ENCODE peak calls at places on chromosome 3, in ten cellular contexts. One of them, this sample, is unnamed.

GRCh38 chr3:134605506-134605905 is 45.3 kb downstream of the KY start:
- DNase-seq in NCI-H2029: no peak
- DNase-seq in effector CD8-positive, alpha-beta T cell: no peak
- DNase-seq in HuH-7: no peak
- DNase-seq in astrocyte of the spinal cord: no peak
- DNase-seq in AG09309: no peak
- DNase-seq in stimulated activated CD8-positive, alpha-beta memory T cell treated with anti-CD3 and anti-CD28 coated beads, Interleukin-4, amount 100 ng/mL, for 48 hours: no peak
- DNase-seq in NCI-H1105: no peak
- DNase-seq in psoas muscle: no peak
- DNase-seq in iPS-NIHi11: no peak
- DNase-seq in this sample: no peak

GRCh38 chr3:46186856-46187700 is 21.0 kb downstream of the CCR1 start:
- DNase-seq in NCI-H2029: no peak
- DNase-seq in effector CD8-positive, alpha-beta T cell: no peak
- DNase-seq in HuH-7: no peak
- DNase-seq in astrocyte of the spinal cord: no peak
- DNase-seq in AG09309: no peak
- DNase-seq in stimulated activated CD8-positive, alpha-beta memory T cell treated with anti-CD3 and anti-CD28 coated beads, Interleukin-4, amount 100 ng/mL, for 48 hours: no peak
- DNase-seq in NCI-H1105: no peak
- DNase-seq in psoas muscle: no peak
- DNase-seq in iPS-NIHi11: no peak
- DNase-seq in this sample: no peak

GRCh38 chr3:187066228-187066995 is 72.9 kb downstream of the RPL39L start:
- DNase-seq in NCI-H2029: peak
- DNase-seq in effector CD8-positive, alpha-beta T cell: peak
- DNase-seq in HuH-7: peak
- DNase-seq in astrocyte of the spinal cord: peak
- DNase-seq in AG09309: no peak
- DNase-seq in stimulated activated CD8-positive, alpha-beta memory T cell treated with anti-CD3 and anti-CD28 coated beads, Interleukin-4, amount 100 ng/mL, for 48 hours: no peak
- DNase-seq in NCI-H1105: no peak
- DNase-seq in psoas muscle: no peak
- DNase-seq in iPS-NIHi11: peak
- DNase-seq in this sample: peak

GRCh38 chr3:106067711-106068110 is 198.9 kb upstream of the CBLB start:
- DNase-seq in NCI-H2029: no peak
- DNase-seq in effector CD8-positive, alpha-beta T cell: no peak
- DNase-seq in HuH-7: no peak
- DNase-seq in astrocyte of the spinal cord: no peak
- DNase-seq in AG09309: no peak
- DNase-seq in stimulated activated CD8-positive, alpha-beta memory T cell treated with anti-CD3 and anti-CD28 coated beads, Interleukin-4, amount 100 ng/mL, for 48 hours: no peak
- DNase-seq in NCI-H1105: no peak
- DNase-seq in psoas muscle: no peak
- DNase-seq in iPS-NIHi11: no peak
- DNase-seq in this sample: no peak

GRCh38 chr3:16173696-16174355 is 654 bp upstream of the GALNT15 start:
- DNase-seq in NCI-H2029: no peak
- DNase-seq in effector CD8-positive, alpha-beta T cell: no peak
- DNase-seq in HuH-7: no peak
- DNase-seq in astrocyte of the spinal cord: no peak
- DNase-seq in AG09309: peak
- DNase-seq in stimulated activated CD8-positive, alpha-beta memory T cell treated with anti-CD3 and anti-CD28 coated beads, Interleukin-4, amount 100 ng/mL, for 48 hours: no peak
- DNase-seq in NCI-H1105: no peak
- DNase-seq in psoas muscle: no peak
- DNase-seq in iPS-NIHi11: no peak
- DNase-seq in this sample: no peak

GRCh38 chr3:13491206-13491974 is 11.3 kb downstream of the HDAC11 start:
- DNase-seq in NCI-H2029: no peak
- DNase-seq in effector CD8-positive, alpha-beta T cell: no peak
- DNase-seq in HuH-7: no peak
- DNase-seq in astrocyte of the spinal cord: no peak
- DNase-seq in AG09309: no peak
- DNase-seq in stimulated activated CD8-positive, alpha-beta memory T cell treated with anti-CD3 and anti-CD28 coated beads, Interleukin-4, amount 100 ng/mL, for 48 hours: no peak
- DNase-seq in NCI-H1105: no peak
- DNase-seq in psoas muscle: peak
- DNase-seq in iPS-NIHi11: no peak
- DNase-seq in this sample: no peak

GRCh38 chr3:32004111-32004790 is 22.7 kb downstream of the ZNF860 start:
- DNase-seq in NCI-H2029: no peak
- DNase-seq in effector CD8-positive, alpha-beta T cell: no peak
- DNase-seq in HuH-7: peak
- DNase-seq in astrocyte of the spinal cord: no peak
- DNase-seq in AG09309: no peak
- DNase-seq in stimulated activated CD8-positive, alpha-beta memory T cell treated with anti-CD3 and anti-CD28 coated beads, Interleukin-4, amount 100 ng/mL, for 48 hours: no peak
- DNase-seq in NCI-H1105: no peak
- DNase-seq in psoas muscle: no peak
- DNase-seq in iPS-NIHi11: peak
- DNase-seq in this sample: no peak

GRCh38 chr3:127411083-127411727 is 123.4 kb upstream of the PRR20G start:
- DNase-seq in NCI-H2029: no peak
- DNase-seq in effector CD8-positive, alpha-beta T cell: no peak
- DNase-seq in HuH-7: no peak
- DNase-seq in astrocyte of the spinal cord: no peak
- DNase-seq in AG09309: no peak
- DNase-seq in stimulated activated CD8-positive, alpha-beta memory T cell treated with anti-CD3 and anti-CD28 coated beads, Interleukin-4, amount 100 ng/mL, for 48 hours: no peak
- DNase-seq in NCI-H1105: no peak
- DNase-seq in psoas muscle: peak
- DNase-seq in iPS-NIHi11: peak
- DNase-seq in this sample: no peak

GRCh38 chr3:66075281-66075680 is 36.6 kb upstream of the MAGI1 start:
- DNase-seq in NCI-H2029: peak
- DNase-seq in effector CD8-positive, alpha-beta T cell: no peak
- DNase-seq in HuH-7: no peak
- DNase-seq in astrocyte of the spinal cord: peak
- DNase-seq in AG09309: peak
- DNase-seq in stimulated activated CD8-positive, alpha-beta memory T cell treated with anti-CD3 and anti-CD28 coated beads, Interleukin-4, amount 100 ng/mL, for 48 hours: no peak
- DNase-seq in NCI-H1105: no peak
- DNase-seq in psoas muscle: no peak
- DNase-seq in iPS-NIHi11: no peak
- DNase-seq in this sample: no peak

GRCh38 chr3:11915621-11916417 is 69.1 kb upstream of the TAMM41 start:
- DNase-seq in NCI-H2029: peak
- DNase-seq in effector CD8-positive, alpha-beta T cell: no peak
- DNase-seq in HuH-7: no peak
- DNase-seq in astrocyte of the spinal cord: no peak
- DNase-seq in AG09309: no peak
- DNase-seq in stimulated activated CD8-positive, alpha-beta memory T cell treated with anti-CD3 and anti-CD28 coated beads, Interleukin-4, amount 100 ng/mL, for 48 hours: peak
- DNase-seq in NCI-H1105: no peak
- DNase-seq in psoas muscle: no peak
- DNase-seq in iPS-NIHi11: no peak
- DNase-seq in this sample: no peak

GRCh38 chr3:30502742-30503073 is 103.7 kb upstream of the TGFBR2 start:
- DNase-seq in NCI-H2029: no peak
- DNase-seq in effector CD8-positive, alpha-beta T cell: no peak
- DNase-seq in HuH-7: no peak
- DNase-seq in astrocyte of the spinal cord: peak
- DNase-seq in AG09309: no peak
- DNase-seq in stimulated activated CD8-positive, alpha-beta memory T cell treated with anti-CD3 and anti-CD28 coated beads, Interleukin-4, amount 100 ng/mL, for 48 hours: no peak
- DNase-seq in NCI-H1105: no peak
- DNase-seq in psoas muscle: no peak
- DNase-seq in iPS-NIHi11: no peak
- DNase-seq in this sample: no peak

GRCh38 chr3:169923189-169923588 is 11.8 kb downstream of the SAMD7 start:
- DNase-seq in NCI-H2029: peak
- DNase-seq in effector CD8-positive, alpha-beta T cell: no peak
- DNase-seq in HuH-7: no peak
- DNase-seq in astrocyte of the spinal cord: no peak
- DNase-seq in AG09309: no peak
- DNase-seq in stimulated activated CD8-positive, alpha-beta memory T cell treated with anti-CD3 and anti-CD28 coated beads, Interleukin-4, amount 100 ng/mL, for 48 hours: no peak
- DNase-seq in NCI-H1105: peak
- DNase-seq in psoas muscle: peak
- DNase-seq in iPS-NIHi11: no peak
- DNase-seq in this sample: peak

GRCh38 chr3:136733317-136733833 is 18.8 kb downstream of the STAG1 start:
- DNase-seq in NCI-H2029: no peak
- DNase-seq in effector CD8-positive, alpha-beta T cell: no peak
- DNase-seq in HuH-7: no peak
- DNase-seq in astrocyte of the spinal cord: no peak
- DNase-seq in AG09309: no peak
- DNase-seq in stimulated activated CD8-positive, alpha-beta memory T cell treated with anti-CD3 and anti-CD28 coated beads, Interleukin-4, amount 100 ng/mL, for 48 hours: no peak
- DNase-seq in NCI-H1105: no peak
- DNase-seq in psoas muscle: no peak
- DNase-seq in iPS-NIHi11: no peak
- DNase-seq in this sample: no peak

GRCh38 chr3:60912876-60913275 is 338.4 kb downstream of the FHIT start:
- DNase-seq in NCI-H2029: no peak
- DNase-seq in effector CD8-positive, alpha-beta T cell: no peak
- DNase-seq in HuH-7: no peak
- DNase-seq in astrocyte of the spinal cord: no peak
- DNase-seq in AG09309: no peak
- DNase-seq in stimulated activated CD8-positive, alpha-beta memory T cell treated with anti-CD3 and anti-CD28 coated beads, Interleukin-4, amount 100 ng/mL, for 48 hours: no peak
- DNase-seq in NCI-H1105: no peak
- DNase-seq in psoas muscle: no peak
- DNase-seq in iPS-NIHi11: no peak
- DNase-seq in this sample: no peak

GRCh38 chr3:184777566-184778356 is 34.2 kb upstream of the VPS8 start:
- DNase-seq in NCI-H2029: peak
- DNase-seq in effector CD8-positive, alpha-beta T cell: peak
- DNase-seq in HuH-7: peak
- DNase-seq in astrocyte of the spinal cord: peak
- DNase-seq in AG09309: peak
- DNase-seq in stimulated activated CD8-positive, alpha-beta memory T cell treated with anti-CD3 and anti-CD28 coated beads, Interleukin-4, amount 100 ng/mL, for 48 hours: peak
- DNase-seq in NCI-H1105: peak
- DNase-seq in psoas muscle: peak
- DNase-seq in iPS-NIHi11: peak
- DNase-seq in this sample: peak

GRCh38 chr3:105967117-105967516 is 98.3 kb upstream of the CBLB start:
- DNase-seq in NCI-H2029: no peak
- DNase-seq in effector CD8-positive, alpha-beta T cell: no peak
- DNase-seq in HuH-7: no peak
- DNase-seq in astrocyte of the spinal cord: no peak
- DNase-seq in AG09309: peak
- DNase-seq in stimulated activated CD8-positive, alpha-beta memory T cell treated with anti-CD3 and anti-CD28 coated beads, Interleukin-4, amount 100 ng/mL, for 48 hours: no peak
- DNase-seq in NCI-H1105: no peak
- DNase-seq in psoas muscle: no peak
- DNase-seq in iPS-NIHi11: no peak
- DNase-seq in this sample: no peak

GRCh38 chr3:14222900-14223594 is 44.4 kb downstream of the LSM3 start:
- DNase-seq in NCI-H2029: no peak
- DNase-seq in effector CD8-positive, alpha-beta T cell: no peak
- DNase-seq in HuH-7: no peak
- DNase-seq in astrocyte of the spinal cord: no peak
- DNase-seq in AG09309: no peak
- DNase-seq in stimulated activated CD8-positive, alpha-beta memory T cell treated with anti-CD3 and anti-CD28 coated beads, Interleukin-4, amount 100 ng/mL, for 48 hours: no peak
- DNase-seq in NCI-H1105: no peak
- DNase-seq in psoas muscle: no peak
- DNase-seq in iPS-NIHi11: no peak
- DNase-seq in this sample: no peak

GRCh38 chr3:7309707-7310106 is 448.8 kb downstream of the GRM7 start:
- DNase-seq in NCI-H2029: no peak
- DNase-seq in effector CD8-positive, alpha-beta T cell: no peak
- DNase-seq in HuH-7: no peak
- DNase-seq in astrocyte of the spinal cord: peak
- DNase-seq in AG09309: no peak
- DNase-seq in stimulated activated CD8-positive, alpha-beta memory T cell treated with anti-CD3 and anti-CD28 coated beads, Interleukin-4, amount 100 ng/mL, for 48 hours: no peak
- DNase-seq in NCI-H1105: no peak
- DNase-seq in psoas muscle: peak
- DNase-seq in iPS-NIHi11: no peak
- DNase-seq in this sample: no peak

GRCh38 chr3:170813261-170813660 is 56.7 kb downstream of the RPL22L1 start:
- DNase-seq in NCI-H2029: no peak
- DNase-seq in effector CD8-positive, alpha-beta T cell: no peak
- DNase-seq in HuH-7: no peak
- DNase-seq in astrocyte of the spinal cord: no peak
- DNase-seq in AG09309: no peak
- DNase-seq in stimulated activated CD8-positive, alpha-beta memory T cell treated with anti-CD3 and anti-CD28 coated beads, Interleukin-4, amount 100 ng/mL, for 48 hours: no peak
- DNase-seq in NCI-H1105: no peak
- DNase-seq in psoas muscle: no peak
- DNase-seq in iPS-NIHi11: no peak
- DNase-seq in this sample: no peak

GRCh38 chr3:23959147-23959900 is 14.2 kb downstream of the NR1D2 start:
- DNase-seq in NCI-H2029: no peak
- DNase-seq in effector CD8-positive, alpha-beta T cell: no peak
- DNase-seq in HuH-7: no peak
- DNase-seq in astrocyte of the spinal cord: peak
- DNase-seq in AG09309: peak
- DNase-seq in stimulated activated CD8-positive, alpha-beta memory T cell treated with anti-CD3 and anti-CD28 coated beads, Interleukin-4, amount 100 ng/mL, for 48 hours: no peak
- DNase-seq in NCI-H1105: no peak
- DNase-seq in psoas muscle: no peak
- DNase-seq in iPS-NIHi11: no peak
- DNase-seq in this sample: no peak

GRCh38 chr3:45367451-45367850 is 20.9 kb upstream of the LARS2 start:
- DNase-seq in NCI-H2029: no peak
- DNase-seq in effector CD8-positive, alpha-beta T cell: no peak
- DNase-seq in HuH-7: no peak
- DNase-seq in astrocyte of the spinal cord: peak
- DNase-seq in AG09309: peak
- DNase-seq in stimulated activated CD8-positive, alpha-beta memory T cell treated with anti-CD3 and anti-CD28 coated beads, Interleukin-4, amount 100 ng/mL, for 48 hours: no peak
- DNase-seq in NCI-H1105: no peak
- DNase-seq in psoas muscle: no peak
- DNase-seq in iPS-NIHi11: no peak
- DNase-seq in this sample: no peak

GRCh38 chr3:123841476-123842238 is 42.5 kb downstream of the MYLK start:
- DNase-seq in NCI-H2029: no peak
- DNase-seq in effector CD8-positive, alpha-beta T cell: no peak
- DNase-seq in HuH-7: no peak
- DNase-seq in astrocyte of the spinal cord: peak
- DNase-seq in AG09309: no peak
- DNase-seq in stimulated activated CD8-positive, alpha-beta memory T cell treated with anti-CD3 and anti-CD28 coated beads, Interleukin-4, amount 100 ng/mL, for 48 hours: no peak
- DNase-seq in NCI-H1105: no peak
- DNase-seq in psoas muscle: no peak
- DNase-seq in iPS-NIHi11: no peak
- DNase-seq in this sample: no peak

GRCh38 chr3:123595396-123595795 is 10.5 kb upstream of the HACD2 start:
- DNase-seq in NCI-H2029: no peak
- DNase-seq in effector CD8-positive, alpha-beta T cell: no peak
- DNase-seq in HuH-7: no peak
- DNase-seq in astrocyte of the spinal cord: no peak
- DNase-seq in AG09309: no peak
- DNase-seq in stimulated activated CD8-positive, alpha-beta memory T cell treated with anti-CD3 and anti-CD28 coated beads, Interleukin-4, amount 100 ng/mL, for 48 hours: no peak
- DNase-seq in NCI-H1105: no peak
- DNase-seq in psoas muscle: no peak
- DNase-seq in iPS-NIHi11: no peak
- DNase-seq in this sample: no peak

GRCh38 chr3:135558906-135559305 is 406.6 kb upstream of the PPP2R3A start:
- DNase-seq in NCI-H2029: no peak
- DNase-seq in effector CD8-positive, alpha-beta T cell: no peak
- DNase-seq in HuH-7: no peak
- DNase-seq in astrocyte of the spinal cord: peak
- DNase-seq in AG09309: no peak
- DNase-seq in stimulated activated CD8-positive, alpha-beta memory T cell treated with anti-CD3 and anti-CD28 coated beads, Interleukin-4, amount 100 ng/mL, for 48 hours: no peak
- DNase-seq in NCI-H1105: no peak
- DNase-seq in psoas muscle: no peak
- DNase-seq in iPS-NIHi11: no peak
- DNase-seq in this sample: no peak

GRCh38 chr3:187773233-187773962 is 28.1 kb upstream of the BCL6 start:
- DNase-seq in NCI-H2029: no peak
- DNase-seq in effector CD8-positive, alpha-beta T cell: no peak
- DNase-seq in HuH-7: no peak
- DNase-seq in astrocyte of the spinal cord: no peak
- DNase-seq in AG09309: no peak
- DNase-seq in stimulated activated CD8-positive, alpha-beta memory T cell treated with anti-CD3 and anti-CD28 coated beads, Interleukin-4, amount 100 ng/mL, for 48 hours: no peak
- DNase-seq in NCI-H1105: no peak
- DNase-seq in psoas muscle: no peak
- DNase-seq in iPS-NIHi11: no peak
- DNase-seq in this sample: no peak

GRCh38 chr3:102200560-102200959 is 234.3 kb upstream of the ZPLD1 start:
- DNase-seq in NCI-H2029: no peak
- DNase-seq in effector CD8-positive, alpha-beta T cell: no peak
- DNase-seq in HuH-7: no peak
- DNase-seq in astrocyte of the spinal cord: no peak
- DNase-seq in AG09309: no peak
- DNase-seq in stimulated activated CD8-positive, alpha-beta memory T cell treated with anti-CD3 and anti-CD28 coated beads, Interleukin-4, amount 100 ng/mL, for 48 hours: no peak
- DNase-seq in NCI-H1105: no peak
- DNase-seq in psoas muscle: no peak
- DNase-seq in iPS-NIHi11: no peak
- DNase-seq in this sample: no peak

This sample was measured in DMS153.